ENCODE peak calls at places on chromosome 6, in ten cellular contexts. L, W, K, V, U, N, I, A, J and G are unnamed samples.

GRCh38 chr6:110322151-110323003 is 35.8 kb downstream of the METTL24 start:
- DNase-seq in L (no peak), W (no peak), K (no peak), V (no peak), U (no peak), N (no peak), I (no peak), A (no peak), J (no peak), G (no peak)

GRCh38 chr6:78530208-78530607 is 337.1 kb upstream of the IRAK1BP1 start:
- DNase-seq in L (no peak), W (no peak), K (no peak), V (no peak), U (no peak), N (no peak), I (no peak), A (peak; percentile 9), J (no peak), G (no peak)

GRCh38 chr6:10482636-10483257 is 38.4 kb upstream of the GCNT2 start:
- DNase-seq in L (no peak), W (no peak), K (no peak), V (no peak), U (no peak), N (no peak), I (peak; percentile 18), A (no peak), J (no peak), G (no peak)

GRCh38 chr6:168574699-168575195 is 133.8 kb downstream of the SMOC2 start:
- DNase-seq in L (no peak), W (peak; percentile 16), K (no peak), V (no peak), U (no peak), N (no peak), I (no peak), A (no peak), J (no peak), G (no peak)

GRCh38 chr6:3281669-3282460 is 23.1 kb downstream of the PSMG4 start:
- DNase-seq in L (no peak), W (peak; percentile 90), K (no peak), V (no peak), U (peak; percentile 12), N (no peak), I (no peak), A (peak; percentile 98), J (no peak), G (no peak)

GRCh38 chr6:52201493-52201892 is 15.3 kb downstream of the IL17A start:
- DNase-seq in L (no peak), W (no peak), K (no peak), V (no peak), U (no peak), N (no peak), I (no peak), A (no peak), J (no peak), G (no peak)

GRCh38 chr6:8983202-8983688 is 547.9 kb upstream of the SLC35B3 start:
- DNase-seq in L (no peak), W (peak; percentile 73), K (peak; percentile 1), V (no peak), U (peak; percentile 55), N (peak; percentile 57), I (peak; percentile 80), A (peak; percentile 65), J (peak; percentile 80), G (peak; percentile 23)

GRCh38 chr6:34358389-34358906 is 34.0 kb downstream of the NUDT3 start:
- DNase-seq in L (no peak), W (peak; percentile 26), K (no peak), V (no peak), U (peak; percentile 26), N (no peak), I (peak; percentile 44), A (no peak), J (no peak), G (no peak)

GRCh38 chr6:116012471-116012949 is 48.2 kb downstream of the FRK start:
- DNase-seq in L (no peak), W (no peak), K (no peak), V (no peak), U (no peak), N (no peak), I (no peak), A (no peak), J (no peak), G (no peak)

GRCh38 chr6:108895591-108895990 is 47.4 kb downstream of the ARMC2 start:
- DNase-seq in L (no peak), W (no peak), K (no peak), V (no peak), U (no peak), N (no peak), I (no peak), A (no peak), J (no peak), G (peak; percentile 26)

GRCh38 chr6:73134588-73134987 is 90.7 kb downstream of the KHDC1L start:
- DNase-seq in L (no peak), W (no peak), K (no peak), V (no peak), U (peak; percentile 16), N (peak; percentile 17), I (peak; percentile 73), A (peak; percentile 17), J (peak; percentile 83), G (peak; percentile 9)

GRCh38 chr6:150310539-150310938 is 58.3 kb upstream of the IYD start:
- DNase-seq in L (no peak), W (no peak), K (no peak), V (no peak), U (no peak), N (no peak), I (no peak), A (peak; percentile 50), J (no peak), G (no peak)

GRCh38 chr6:52994031-52994788 is 874 bp downstream of the GSTA4 start:
- DNase-seq in L (no peak), W (peak; percentile 20), K (no peak), V (no peak), U (no peak), N (no peak), I (no peak), A (peak; percentile 43), J (peak; percentile 17), G (no peak)

GRCh38 chr6:27295301-27296079 is 16.6 kb downstream of the POM121L2 start:
- DNase-seq in L (no peak), W (no peak), K (no peak), V (no peak), U (no peak), N (no peak), I (no peak), A (peak; percentile 88), J (peak; percentile 52), G (no peak)